ENCODE peak calls at places on chromosomes 3 and 15, in four cellular contexts. D, W, Y and G are unnamed samples.

GRCh38 chr15:25403771-25404170 is 35.1 kb downstream of the UBE3A start:
- DNase-seq in D (no peak), W (no peak), Y (no peak), G (no peak)

GRCh38 chr3:183032904-183033555 is 52.7 kb upstream of the DCUN1D1 start:
- DNase-seq in D (no peak), W (no peak), Y (no peak), G (no peak)

GRCh38 chr3:44100298-44100695 is 141.4 kb upstream of the TOPAZ1 start:
- DNase-seq in D (no peak), W (no peak), Y (no peak), G (no peak)

GRCh38 chr3:77467702-77468407 is 428.0 kb downstream of the ROBO2 start:
- DNase-seq in D (no peak), W (no peak), Y (peak; percentile 48), G (peak; percentile 20)

GRCh38 chr15:55758580-55758986 is 15.6 kb upstream of the PRTG start:
- DNase-seq in D (no peak), W (no peak), Y (no peak), G (no peak)

GRCh38 chr15:74400915-74401757 is 32.6 kb downstream of the SEMA7A start:
- DNase-seq in D (no peak), W (no peak), Y (no peak), G (no peak)

GRCh38 chr15:90519688-90520087 is 10.0 kb upstream of the CRTC3 start:
- DNase-seq in D (no peak), W (no peak), Y (no peak), G (no peak)

GRCh38 chr3:5645311-5646029 is 458.0 kb downstream of the EDEM1 start:
- DNase-seq in D (no peak), W (no peak), Y (no peak), G (no peak)

GRCh38 chr15:63764124-63764827 is 69.5 kb downstream of the HERC1 start:
- DNase-seq in D (peak; percentile 32), W (no peak), Y (no peak), G (no peak)

GRCh38 chr3:148932976-148933375 is 58.4 kb upstream of the GYG1 start:
- DNase-seq in D (no peak), W (no peak), Y (no peak), G (no peak)

GRCh38 chr3:50336452-50337174 is 4.0 kb downstream of the RASSF1 start:
- DNase-seq in D (no peak), W (no peak), Y (no peak), G (no peak)

GRCh38 chr3:197083486-197083885 is 53.9 kb upstream of the MELTF start:
- DNase-seq in D (no peak), W (no peak), Y (no peak), G (no peak)

GRCh38 chr3:42652611-42653302 is 740 bp upstream of the ZBTB47 start:
- DNase-seq in D (peak; percentile 58), W (no peak), Y (peak; percentile 65), G (peak; percentile 70)
- H3K27ac ChIP-seq in D (no peak overlapping the region), W (no peak overlapping the region), Y (peak overlapping the region; percentile 99), G (peak overlapping the region; percentile 98)

GRCh38 chr15:34366271-34367043 is 539 bp downstream of the LPCAT4 start:
- DNase-seq in D (peak; percentile 92), W (peak; percentile 48), Y (peak; percentile 75), G (peak; percentile 82)
- H3K27ac ChIP-seq in D (no peak overlapping the region), W (peak overlapping the region; percentile 50), Y (peak overlapping the region; percentile 99), G (peak overlapping the region; percentile 11)

DNA sequence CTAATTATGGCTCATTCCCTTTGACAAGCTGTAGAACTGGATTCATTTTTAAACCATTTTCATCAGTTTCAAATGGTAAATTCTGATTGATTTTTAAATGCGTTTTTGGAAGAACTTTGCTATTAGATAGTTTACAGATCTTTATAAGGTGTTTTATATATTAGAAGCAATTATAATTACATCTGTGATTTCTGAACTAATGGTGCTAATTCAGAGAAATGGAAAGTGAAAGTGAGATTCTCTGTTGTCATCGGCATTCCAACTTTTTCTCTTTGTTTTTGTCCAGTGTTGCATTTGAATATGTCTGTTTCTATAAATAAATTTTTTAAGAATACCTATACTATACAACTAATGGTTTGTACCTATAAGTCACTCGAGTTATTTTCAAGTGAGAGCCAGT is 62.7 kb downstream of the PXYLP1 start:
- DNase-seq in D (no peak), W (no peak), Y (no peak), G (no peak)
- H3K27ac ChIP-seq in D (no peak overlapping the region), W (peak overlapping the region; percentile 38), Y (peak overlapping the region; percentile 5), G (peak overlapping the region; percentile 44)

GRCh38 chr15:77581896-77582569 is 50.7 kb downstream of the LINGO1 start:
- DNase-seq in D (no peak), W (no peak), Y (no peak), G (no peak)
- H3K27ac ChIP-seq in D (no peak overlapping the region), W (no peak overlapping the region), Y (no peak overlapping the region), G (no peak overlapping the region)

DNA sequence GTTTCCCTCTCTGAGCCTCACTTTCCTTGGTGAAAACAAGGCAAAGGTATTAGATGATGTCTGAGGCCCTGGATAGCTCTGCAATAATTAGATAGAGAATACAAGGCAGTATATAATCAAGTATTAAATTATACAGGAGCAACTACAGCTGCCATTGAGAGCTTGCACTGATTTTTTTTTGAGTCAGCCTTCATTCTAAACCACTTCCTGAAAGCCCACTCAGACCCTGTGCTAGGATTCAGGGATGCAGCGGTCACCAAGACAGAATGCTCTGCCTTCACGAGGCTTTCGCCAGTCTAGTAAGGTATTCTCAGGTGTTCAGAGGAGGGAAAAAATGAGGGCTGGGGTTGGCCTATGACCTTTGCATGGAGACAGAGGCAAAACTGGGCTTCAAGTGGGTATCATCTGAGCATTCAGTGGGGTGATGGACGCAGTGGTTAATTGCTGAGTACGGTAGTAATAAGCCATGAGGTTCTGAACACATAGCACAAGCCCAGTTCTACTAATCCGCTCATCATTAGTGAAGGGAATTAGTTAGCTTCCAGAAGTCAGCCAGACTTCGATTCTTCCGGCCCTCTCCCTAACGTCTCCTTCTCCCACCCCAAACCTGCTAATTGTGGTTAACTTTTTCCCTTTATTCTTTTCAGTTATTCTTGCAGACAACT is 3.6 kb downstream of the VGLL4 start:
- DNase-seq in D (no peak), W (no peak), Y (no peak), G (no peak)
- H3K27ac ChIP-seq in D (no peak overlapping the region), W (no peak overlapping the region), Y (peak overlapping the region; percentile 95), G (peak overlapping the region; percentile 49)

GRCh38 chr3:59566481-59566975 is 516.7 kb upstream of the CFAP20DC start:
- DNase-seq in D (no peak), W (no peak), Y (no peak), G (no peak)
- H3K27ac ChIP-seq in D (no peak overlapping the region), W (no peak overlapping the region), Y (no peak overlapping the region), G (no peak overlapping the region)